ENCODE peak calls at places on chromosomes 4 and X, in eight cellular contexts. F is IMR-90, J is fibroblast of mammary gland, A is A549, M is tibial nerve, B is coronary artery, S is astrocyte of the spinal cord, E is HL-60. I is an unnamed sample.

GRCh38 chrX:11431833-11432232 is 138.6 kb downstream of the AMELX start:
- DNase-seq in J (peak), B (no peak), M (no peak), F (no peak), A (no peak), S (no peak), E (no peak), I (no peak)

GRCh38 chrX:149962010-149962409 is 23.7 kb upstream of the EOLA2 start:
- DNase-seq in E (no peak), S (no peak), F (no peak), B (no peak), M (no peak), A (no peak), J (no peak), I (no peak)

GRCh38 chrX:146863566-146863965 is 49.0 kb upstream of the CXorf51A start:
- DNase-seq in E (no peak), J (peak), F (peak), B (no peak), M (no peak), S (peak), A (no peak), I (no peak)

GRCh38 chrX:40094041-40094899 is 3.5 kb downstream of the BCOR start:
- DNase-seq in A (no peak), J (no peak), B (no peak), F (peak), E (no peak), S (no peak), M (peak), I (no peak)

GRCh38 chr4:13627185-13627605 is 330 bp downstream of the BOD1L1 start:
- DNase-seq in B (no peak), A (no peak), F (no peak), S (no peak), E (no peak), M (no peak), J (peak), I (no peak)

GRCh38 chr4:189498457-189498856 is 442.2 kb upstream of the FRG1 start:
- DNase-seq in A (no peak), F (no peak), S (no peak), B (no peak), M (no peak), J (no peak), E (no peak), I (no peak)

GRCh38 chr4:24820541-24820940 is 25.2 kb downstream of the SOD3 start:
- DNase-seq in J (no peak), M (no peak), B (no peak), E (no peak), F (no peak), A (no peak), S (no peak), I (no peak)

GRCh38 chr4:186351672-186352194 is 85.7 kb downstream of the F11 start:
- DNase-seq in F (no peak), J (no peak), S (no peak), A (no peak), M (no peak), E (no peak), B (no peak), I (no peak)

GRCh38 chr4:173264245-173264959 is 69.8 kb downstream of the HMGB2 start:
- DNase-seq in F (peak), S (peak), E (no peak), J (peak), M (no peak), A (no peak), B (no peak), I (peak)

GRCh38 chr4:154958621-154959358 is 177.7 kb downstream of the RBM46 start:
- DNase-seq in S (peak), M (peak), A (no peak), E (no peak), F (no peak), J (peak), B (no peak), I (no peak)

DNA sequence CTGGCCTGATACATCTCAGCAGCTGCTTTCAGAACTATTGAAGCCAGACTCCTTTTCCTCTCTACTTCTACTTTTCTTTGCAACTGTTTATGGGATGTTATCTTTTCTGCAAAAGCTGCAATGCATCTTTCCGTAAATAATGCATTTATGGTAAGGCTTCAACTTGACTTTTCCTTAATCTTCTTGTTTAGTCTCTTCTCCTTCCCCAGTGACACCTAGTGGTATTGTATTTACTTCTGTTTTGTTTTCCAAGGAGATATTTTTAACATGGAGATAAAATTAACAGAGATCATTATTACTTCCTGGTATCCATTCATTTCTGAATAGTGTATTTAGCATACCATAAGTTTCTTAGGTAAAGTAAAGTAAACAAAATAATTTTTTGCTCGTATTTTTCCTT is 1548.8 kb downstream of the PCDH7 start:
- DNase-seq in J (no peak), A (no peak), M (no peak), S (peak), B (no peak), F (no peak), E (no peak), I (no peak)
- TF ChIP-seq CTCF in J (no peak), A (no peak), M (no peak), S (peak), B (no peak), F (no peak), E (no peak), I (no peak)

GRCh38 chrX:9341305-9342201 is 123.3 kb upstream of the TBL1X start:
- DNase-seq in J (peak), M (peak), S (peak), E (peak), F (peak), B (no peak), A (peak), I (no peak)
- H3K4me3 ChIP-seq in J (peak), M (peak), S (peak), E (no peak), F (peak), B (peak), A (peak), I (peak)

DNA sequence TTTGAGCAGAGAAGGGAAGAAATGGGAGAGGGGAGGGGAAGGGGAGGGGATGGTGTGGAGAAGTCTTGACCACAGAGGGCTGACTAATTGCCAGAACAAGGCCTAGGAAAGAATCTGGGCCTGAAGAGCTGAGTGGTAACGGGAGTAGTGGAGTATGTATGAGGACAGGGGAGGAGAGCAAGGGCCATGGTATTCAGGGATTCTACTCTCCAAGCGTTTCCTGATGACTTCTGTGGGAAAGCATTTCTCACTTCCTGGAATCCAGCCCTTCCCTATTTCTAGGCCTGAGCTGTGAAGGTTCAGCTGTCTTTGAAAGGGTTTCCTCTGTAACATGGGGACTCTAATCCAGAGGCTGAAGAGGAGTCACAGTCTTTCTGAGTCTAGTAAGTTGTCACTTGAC is 19.7 kb upstream of the SOX3 start:
- DNase-seq in A (no peak), B (no peak), E (no peak), F (peak), J (no peak), S (peak), M (no peak), I (no peak)
- TF ChIP-seq CTCF in A (no peak), B (no peak), E (no peak), F (no peak), J (no peak), S (no peak), M (no peak), I (no peak)

GRCh38 chr4:68368566-68369473 is 18.9 kb upstream of the YTHDC1 start:
- DNase-seq in S (peak), F (peak), E (no peak), J (peak), M (no peak), A (peak), B (no peak), I (no peak)

GRCh38 chr4:68372588-68372987 is 22.7 kb upstream of the YTHDC1 start:
- DNase-seq in A (no peak), E (no peak), M (no peak), B (no peak), J (peak), S (no peak), F (peak), I (no peak)

GRCh38 chr4:68375667-68376559 is 26.0 kb upstream of the YTHDC1 start:
- DNase-seq in B (no peak), E (peak), M (peak), J (peak), F (peak), S (peak), A (peak), I (no peak)

GRCh38 chr4:68369474-68369805 is 19.6 kb upstream of the YTHDC1 start:
- DNase-seq in J (no peak), A (no peak), F (no peak), M (no peak), E (no peak), S (peak), B (no peak), I (no peak)

DNA sequence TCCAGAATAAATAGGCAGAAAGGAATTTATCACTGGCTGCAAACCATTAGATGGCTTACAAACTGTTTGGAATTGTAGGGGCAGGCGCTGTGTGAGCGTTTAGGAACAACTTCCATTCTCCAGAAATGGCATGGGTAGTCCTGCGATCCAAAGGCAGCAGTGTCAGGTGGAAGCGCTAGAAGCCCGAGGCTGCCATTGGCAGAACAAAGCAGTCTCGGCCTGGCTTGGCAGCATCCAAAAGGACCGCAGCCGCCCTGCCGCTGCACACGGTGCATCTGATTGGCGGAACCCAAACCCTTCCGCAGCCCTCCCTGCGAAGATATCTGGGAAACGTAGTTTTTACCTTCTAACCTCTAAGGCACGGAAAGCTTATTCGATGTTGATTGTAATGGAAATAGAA is 23.6 kb upstream of the YTHDC1 start:
- DNase-seq in E (no peak), S (peak), F (peak), M (peak), J (peak), B (peak), A (no peak), I (no peak)
- H3K4me3 ChIP-seq in E (no peak), S (peak), F (no peak), M (peak), J (peak), B (peak), A (no peak), I (peak)

GRCh38 chrX:119605398-119605738 is 856 bp downstream of the NKRF start:
- DNase-seq in S (no peak), M (peak), A (peak), E (no peak), J (no peak), B (no peak), F (no peak), I (no peak)
- TF ChIP-seq CTCF in S (no peak), M (no peak), A (no peak), E (no peak), J (no peak), B (no peak), F (no peak), I (no peak)

GRCh38 chr4:121964958-121965357 is 13.1 kb upstream of the TRPC3 start:
- DNase-seq in M (no peak), B (no peak), J (no peak), S (no peak), E (no peak), A (no peak), F (no peak), I (no peak)
- H3K4me3 ChIP-seq in M (no peak), B (no peak), J (no peak), S (no peak), E (no peak), A (no peak), F (no peak), I (no peak)

I was measured in HFF-Myc.